ENCODE peak calls at places on chromosomes 1 and 21, in eight cellular contexts. Z is cardiac muscle cell, L is bronchial epithelial cell, N is choroid plexus epithelial cell, S is GM12865, T is A549, M is psoas muscle, I is GM06990. B is an unnamed sample.

GRCh38 chr1:33876970-33877680 is 13.2 kb downstream of the HMGB4 start:
- DNase-seq in Z (peak), L (peak), N (no peak), S (no peak), T (no peak), M (peak), I (no peak), B (no peak)

GRCh38 chr1:9882945-9883303 is 27.1 kb downstream of the CTNNBIP1 start:
- DNase-seq in Z (no peak), L (no peak), N (no peak), S (no peak), T (no peak), M (peak), I (no peak), B (no peak)

GRCh38 chr1:179083031-179083345 is 1.1 kb downstream of the TOR3A start:
- DNase-seq in Z (peak), L (no peak), N (no peak), S (peak), T (no peak), M (no peak), I (no peak), B (peak)

GRCh38 chr1:111480682-111481081 is 6.9 kb downstream of the C1orf162 start:
- DNase-seq in Z (no peak), L (no peak), N (no peak), S (no peak), T (no peak), M (no peak), I (no peak), B (no peak)

GRCh38 chr1:41728403-41729202 is 190.1 kb downstream of the HIVEP3 start:
- DNase-seq in Z (no peak), L (no peak), N (no peak), S (peak), T (no peak), M (no peak), I (peak), B (peak)

GRCh38 chr1:68202239-68202832 is 30.0 kb downstream of the WLS start:
- DNase-seq in Z (no peak), L (no peak), N (no peak), S (no peak), T (no peak), M (no peak), I (no peak), B (no peak)

GRCh38 chr1:226061793-226062557 is 541 bp upstream of the H3-3A start:
- DNase-seq in Z (peak), L (peak), N (peak), S (no peak), T (peak), M (peak), I (peak), B (no peak)

GRCh38 chr1:162725301-162725834 is 65.1 kb upstream of the HSD17B7 start:
- DNase-seq in Z (no peak), L (no peak), N (no peak), S (no peak), T (no peak), M (no peak), I (no peak), B (no peak)

GRCh38 chr1:205229916-205230700 is 2.4 kb downstream of the TMCC2 start:
- DNase-seq in Z (no peak), L (peak), N (no peak), S (no peak), T (no peak), M (no peak), I (no peak), B (no peak)

GRCh38 chr1:60942896-60943633 is 139.3 kb upstream of the NFIA start:
- DNase-seq in Z (no peak), L (no peak), N (no peak), S (peak), T (no peak), M (no peak), I (no peak), B (peak)

GRCh38 chr1:19229229-19229628 is 19.2 kb upstream of the UBR4 start:
- DNase-seq in Z (no peak), L (no peak), N (no peak), S (no peak), T (no peak), M (no peak), I (no peak), B (no peak)

GRCh38 chr21:46035809-46036695 is 54.5 kb downstream of the COL6A1 start:
- DNase-seq in Z (peak), L (no peak), N (peak), S (no peak), T (no peak), M (no peak), I (no peak), B (no peak)

GRCh38 chr1:4778056-4778455 is 123.6 kb downstream of the AJAP1 start:
- DNase-seq in Z (peak), L (peak), N (no peak), S (no peak), T (peak), M (no peak), I (no peak), B (no peak)

GRCh38 chr21:33125981-33126380 is 56.0 kb downstream of the OLIG1 start:
- DNase-seq in Z (no peak), L (no peak), N (no peak), S (no peak), T (no peak), M (no peak), I (no peak), B (no peak)

GRCh38 chr1:36446261-36446660 is 4.0 kb downstream of the OSCP1 start:
- DNase-seq in Z (no peak), L (no peak), N (peak), S (peak), T (no peak), M (no peak), I (no peak), B (peak)

GRCh38 chr1:19734472-19734999 is 65.2 kb downstream of the TMCO4 start:
- DNase-seq in Z (peak), L (no peak), N (peak), S (no peak), T (no peak), M (no peak), I (no peak), B (no peak)

GRCh38 chr1:209875510-209875909 is 47.7 kb downstream of the UTP25 start:
- DNase-seq in Z (peak), L (peak), N (peak), S (no peak), T (peak), M (no peak), I (no peak), B (no peak)

GRCh38 chr1:13813398-13814012 is 113.5 kb downstream of the PRDM2 start:
- DNase-seq in Z (peak), L (no peak), N (peak), S (peak), T (no peak), M (peak), I (no peak), B (peak)

GRCh38 chr1:219550171-219550570 is 62.7 kb downstream of the ZC3H11B start:
- DNase-seq in Z (no peak), L (no peak), N (no peak), S (no peak), T (no peak), M (no peak), I (no peak), B (no peak)

GRCh38 chr1:115127539-115127938 is 38.2 kb upstream of the TSPAN2 start:
- DNase-seq in Z (no peak), L (no peak), N (no peak), S (no peak), T (no peak), M (no peak), I (no peak), B (no peak)

GRCh38 chr1:205298191-205298994 is 23.2 kb downstream of the NUAK2 start:
- DNase-seq in Z (peak), L (peak), N (peak), S (no peak), T (peak), M (no peak), I (no peak), B (no peak)

GRCh38 chr1:73711089-73711488 is 486.9 kb downstream of the LRRIQ3 start:
- DNase-seq in Z (no peak), L (no peak), N (no peak), S (no peak), T (no peak), M (no peak), I (no peak), B (no peak)

GRCh38 chr1:76868154-76868882 is 1.0 kb downstream of the ST6GALNAC5 start:
- DNase-seq in Z (peak), L (no peak), N (peak), S (no peak), T (peak), M (peak), I (peak), B (peak)

GRCh38 chr1:108097057-108097456 is 103.1 kb downstream of the SLC25A24 start:
- DNase-seq in Z (no peak), L (no peak), N (no peak), S (no peak), T (no peak), M (no peak), I (no peak), B (no peak)

GRCh38 chr1:41412748-41413147 is 51.5 kb downstream of the FOXO6 start:
- DNase-seq in Z (no peak), L (peak), N (no peak), S (no peak), T (no peak), M (no peak), I (no peak), B (no peak)

GRCh38 chr1:11434926-11435325 is 44.0 kb upstream of the DISP3 start:
- DNase-seq in Z (no peak), L (no peak), N (no peak), S (no peak), T (no peak), M (no peak), I (no peak), B (no peak)

GRCh38 chr1:168386949-168387586 is 106.4 kb downstream of the TBX19 start:
- DNase-seq in Z (peak), L (peak), N (peak), S (peak), T (peak), M (peak), I (peak), B (peak)
- TF ChIP-seq CTCF in Z (peak), L (no peak), N (no peak), S (no peak), T (no peak), M (no peak), I (no peak), B (no peak)

DNA sequence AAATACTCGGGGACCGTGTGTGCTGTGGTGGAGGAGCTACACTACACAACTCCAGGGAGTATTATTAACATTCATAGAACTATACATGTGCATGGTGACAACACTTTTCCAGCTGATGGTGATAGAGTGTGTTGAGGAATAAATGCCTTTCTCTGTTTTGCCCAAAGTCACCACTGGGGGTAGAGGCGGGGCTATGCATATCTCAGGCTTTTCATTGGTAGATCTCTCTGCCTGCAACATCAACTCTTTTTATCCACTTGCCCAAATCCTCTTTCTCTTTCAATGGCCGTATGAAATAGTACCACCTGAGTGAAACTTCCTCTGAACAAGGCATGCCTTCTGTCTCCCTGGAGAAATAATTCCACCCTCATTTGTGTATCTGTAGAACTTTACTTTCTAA is 107.0 kb upstream of the C8B start:
- DNase-seq in Z (no peak), L (peak), N (no peak), S (peak), T (no peak), M (no peak), I (no peak), B (no peak)
- TF ChIP-seq CTCF in Z (no peak), L (no peak), N (no peak), S (peak), T (no peak), M (no peak), I (peak), B (no peak)

GRCh38 chr1:154998818-154999650 is 3.6 kb upstream of the ZBTB7B start:
- DNase-seq in Z (peak), L (peak), N (peak), S (peak), T (peak), M (peak), I (peak), B (peak)

GRCh38 chr1:154999651-155000474 is 2.7 kb upstream of the ZBTB7B start:
- DNase-seq in Z (no peak), L (no peak), N (no peak), S (peak), T (no peak), M (peak), I (peak), B (peak)

GRCh38 chr1:155000475-155000724 is 2.2 kb upstream of the ZBTB7B start:
- DNase-seq in Z (no peak), L (no peak), N (no peak), S (peak), T (peak), M (no peak), I (no peak), B (peak)

GRCh38 chr1:154996966-154997701 is 3.7 kb downstream of the LENEP start:
- DNase-seq in Z (no peak), L (no peak), N (no peak), S (no peak), T (no peak), M (peak), I (no peak), B (no peak)

DNA sequence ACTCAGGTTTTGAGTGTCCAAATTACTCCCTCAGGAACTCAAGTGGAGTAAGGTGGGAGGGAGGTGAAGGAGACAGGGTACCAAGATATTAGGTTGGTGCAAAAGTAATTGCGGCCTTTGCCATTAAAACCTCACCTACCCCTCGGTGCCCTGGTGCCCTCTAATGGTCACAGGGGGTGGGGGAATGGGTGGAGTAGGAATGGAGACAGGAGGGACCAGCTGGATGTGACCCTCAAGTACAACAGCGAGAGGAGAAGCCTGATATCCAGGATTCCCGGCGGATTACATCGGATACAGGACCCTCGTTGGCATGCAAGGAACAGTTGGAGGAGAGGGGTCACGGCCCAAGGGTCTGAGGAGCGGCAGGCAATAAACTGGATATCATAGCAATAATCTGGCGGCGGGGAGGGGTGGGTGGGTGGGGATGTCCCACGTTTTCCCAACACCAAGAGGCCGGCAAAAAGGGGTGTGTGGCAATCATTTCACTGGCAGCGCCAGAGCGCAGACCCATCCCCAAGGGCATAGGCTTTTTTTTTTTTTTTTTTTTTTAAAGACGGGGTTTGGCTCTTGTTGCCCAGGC is 4.3 kb upstream of the ZBTB7B start:
- DNase-seq in Z (no peak), L (no peak), N (no peak), S (no peak), T (no peak), M (peak), I (no peak), B (no peak)
- TF ChIP-seq CTCF in Z (peak), L (no peak), N (peak), S (peak), T (peak), M (peak), I (peak), B (peak)

GRCh38 chr1:44168520-44169098 is 27.2 kb upstream of the KLF18 start:
- DNase-seq in Z (no peak), L (no peak), N (no peak), S (no peak), T (no peak), M (no peak), I (no peak), B (no peak)
- TF ChIP-seq CTCF in Z (no peak), L (no peak), N (no peak), S (no peak), T (no peak), M (no peak), I (no peak), B (no peak)

GRCh38 chr1:79353224-79353623 is 346.7 kb upstream of the ADGRL4 start:
- DNase-seq in Z (peak), L (peak), N (peak), S (peak), T (no peak), M (no peak), I (no peak), B (no peak)
- TF ChIP-seq CTCF in Z (peak), L (peak), N (peak), S (peak), T (peak), M (peak), I (peak), B (peak)

DNA sequence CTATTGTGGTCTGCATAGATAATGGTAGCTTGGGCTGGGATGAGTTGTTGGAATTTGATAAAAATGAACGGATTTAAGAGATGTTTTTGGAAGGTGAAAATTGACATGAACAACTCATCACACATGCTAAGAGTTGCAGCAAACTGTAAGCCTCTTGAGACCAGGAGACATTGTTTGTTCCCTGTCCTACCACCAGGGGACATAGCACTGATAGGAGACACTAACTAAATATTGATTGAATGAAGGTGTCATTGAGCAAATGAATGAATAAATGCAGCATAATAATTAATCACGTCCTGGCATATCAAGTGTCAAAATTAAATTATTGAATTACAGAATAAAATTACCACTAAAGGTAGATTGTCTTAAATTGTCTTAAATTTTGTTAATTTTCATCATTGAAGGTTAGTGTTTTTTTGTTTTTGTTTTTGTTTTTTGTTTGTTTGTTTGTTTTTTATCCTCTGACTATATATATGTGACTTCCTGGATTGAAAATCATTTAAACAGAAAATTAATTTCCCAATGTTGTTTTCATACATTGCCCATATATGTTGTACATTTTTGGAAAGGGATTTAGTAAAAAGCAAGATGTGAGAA is 285.3 kb upstream of the C1orf105 start:
- DNase-seq in Z (no peak), L (no peak), N (peak), S (peak), T (peak), M (no peak), I (no peak), B (no peak)
- TF ChIP-seq CTCF in Z (peak), L (peak), N (peak), S (peak), T (peak), M (peak), I (peak), B (peak)

GRCh38 chr1:245583081-245583480 is 428.3 kb downstream of the KIF26B start:
- DNase-seq in Z (no peak), L (peak), N (no peak), S (no peak), T (no peak), M (no peak), I (no peak), B (no peak)

GRCh38 chr1:245587435-245588105 is 432.8 kb downstream of the KIF26B start:
- DNase-seq in Z (peak), L (no peak), N (no peak), S (no peak), T (no peak), M (no peak), I (no peak), B (no peak)

GRCh38 chr1:245583575-245584330 is 429.0 kb downstream of the KIF26B start:
- DNase-seq in Z (peak), L (peak), N (no peak), S (no peak), T (no peak), M (no peak), I (no peak), B (no peak)

GRCh38 chr1:245588250-245588649 is 433.5 kb downstream of the KIF26B start:
- DNase-seq in Z (no peak), L (no peak), N (no peak), S (no peak), T (no peak), M (no peak), I (no peak), B (no peak)

DNA sequence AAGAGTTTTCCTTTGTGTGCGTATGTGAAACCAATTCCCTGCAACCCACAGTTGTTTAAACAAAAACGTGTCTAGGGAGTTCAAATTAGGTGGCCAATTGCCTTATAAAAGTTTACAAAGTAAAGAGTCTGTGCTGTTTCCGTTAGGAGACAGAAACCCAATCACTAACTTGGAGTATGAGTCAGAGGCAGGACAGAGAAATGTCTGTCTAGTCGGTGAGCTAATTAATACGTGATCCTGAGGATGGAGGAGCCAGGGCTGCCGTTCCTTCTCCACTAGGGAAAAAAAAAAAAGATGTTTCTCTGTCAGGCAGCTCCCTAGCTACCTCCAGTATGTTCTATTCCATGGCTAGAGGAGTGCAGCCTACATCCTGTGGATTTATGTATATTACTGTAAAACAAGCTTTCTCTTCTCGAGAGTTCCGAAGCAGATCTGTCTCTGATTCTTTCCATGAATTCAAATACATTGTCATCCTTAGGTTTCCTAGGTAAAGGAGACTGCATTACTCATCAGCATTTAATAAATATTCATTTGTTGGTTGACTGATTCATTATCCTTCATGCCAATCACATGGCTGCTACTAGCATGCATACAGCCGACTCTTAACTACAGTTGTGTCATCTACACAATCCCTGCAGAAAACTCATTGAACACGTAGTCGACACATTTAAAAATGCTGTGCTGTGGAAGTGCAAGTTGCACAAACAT is 430.6 kb downstream of the KIF26B start:
- DNase-seq in Z (peak), L (peak), N (peak), S (no peak), T (peak), M (no peak), I (no peak), B (no peak)
- TF ChIP-seq CTCF in Z (no peak), L (no peak), N (no peak), S (no peak), T (no peak), M (no peak), I (no peak), B (no peak)

B was measured in GM13977.